ENCODE peak calls at places on chromosome 12, in six cellular contexts. Y is SW480, Q is right atrium auricular region, W is GM10248, S is mucosa of gallbladder, P is lung. B is an unnamed sample.

GRCh38 chr12:34389378-34390170 is 367.3 kb downstream of the ALG10 start:
- DNase-seq in Q (no peak), S (no peak), W (no peak), Y (no peak), P (no peak), B (no peak)

GRCh38 chr12:79415754-79416435 is 274.9 kb downstream of the PAWR start:
- DNase-seq in Y (no peak), Q (no peak), W (no peak), S (peak), P (no peak), B (peak)

GRCh38 chr12:77251799-77252198 is 186.4 kb upstream of the E2F7 start:
- DNase-seq in W (no peak), Y (no peak), Q (no peak), P (no peak), S (no peak), B (no peak)

GRCh38 chr12:9799961-9800360 is 27.3 kb upstream of the KLRF1 start:
- DNase-seq in W (no peak), P (no peak), Q (no peak), Y (no peak), S (no peak), B (no peak)

GRCh38 chr12:24109381-24110039 is 160.0 kb upstream of the SOX5 start:
- DNase-seq in S (no peak), Q (no peak), Y (peak), P (no peak), W (peak), B (no peak)

GRCh38 chr12:122064034-122064777 is 14.3 kb upstream of the MLXIP start:
- DNase-seq in Q (peak), S (peak), W (peak), Y (peak), P (peak), B (peak)

GRCh38 chr12:40104461-40105264 is 1.2 kb downstream of the SLC2A13 start:
- DNase-seq in Y (peak), S (no peak), P (no peak), Q (no peak), W (no peak), B (peak)

GRCh38 chr12:60501124-60501729 is 905.4 kb downstream of the SLC16A7 start:
- DNase-seq in Y (no peak), Q (no peak), W (no peak), P (no peak), S (no peak), B (peak)

GRCh38 chr12:42130670-42131402 is 13.8 kb downstream of the GXYLT1 start:
- DNase-seq in P (peak), W (no peak), S (no peak), Y (no peak), Q (peak), B (peak)

GRCh38 chr12:80260269-80260668 is 160.9 kb downstream of the OTOGL start:
- DNase-seq in Y (no peak), P (no peak), Q (no peak), S (no peak), W (no peak), B (no peak)

GRCh38 chr12:103955811-103956514 is 9.7 kb upstream of the TDG start:
- DNase-seq in W (no peak), P (no peak), Q (no peak), Y (peak), S (no peak), B (no peak)

GRCh38 chr12:16020034-16020433 is 108.9 kb downstream of the DERA start:
- DNase-seq in Q (no peak), Y (no peak), S (no peak), W (no peak), P (no peak), B (no peak)

GRCh38 chr12:4939418-4940023 is 29.8 kb downstream of the KCNA1 start:
- DNase-seq in Y (no peak), W (no peak), P (no peak), S (no peak), Q (no peak), B (no peak)